ENCODE peak calls at places on chromosomes 12 and 14, in four cellular contexts. X is pancreas, Z is WERI-Rb-1, V is transverse colon. T is an unnamed sample. For H3K9me3, the result is how much of the 10 kb centered on the place peaks cover.

GRCh38 chr12:81263072-81263471 is 185.2 kb downstream of the ACSS3 start:
- DNase-seq in Z (no peak), V (no peak), X (no peak), T (no peak)

GRCh38 chr12:94686834-94687628 is 36.7 kb upstream of the TMCC3 start:
- DNase-seq in X (no peak), Z (no peak), V (no peak), T (no peak)

GRCh38 chr12:20547788-20548575 is 147.2 kb upstream of the SLCO1C1 start:
- DNase-seq in V (no peak), X (no peak), Z (no peak), T (no peak)

GRCh38 chr12:93146278-93146939 is 217.3 kb upstream of the EEA1 start:
- DNase-seq in Z (no peak), V (no peak), X (no peak), T (no peak)

GRCh38 chr12:96354326-96354725 is 45.9 kb downstream of the CDK17 start:
- DNase-seq in Z (no peak), V (no peak), X (no peak), T (no peak)

GRCh38 chr12:101906226-101906625 is 28.8 kb downstream of the DRAM1 start:
- DNase-seq in Z (no peak), V (no peak), X (no peak), T (no peak)

GRCh38 chr12:99261256-99261655 is 386.3 kb upstream of the GARIN6 start:
- DNase-seq in V (no peak), Z (no peak), X (no peak), T (no peak)

GRCh38 chr14:78092040-78092439 is 78.1 kb upstream of the NRXN3 start:
- DNase-seq in Z (no peak), X (no peak), V (no peak), T (no peak)

GRCh38 chr14:89672636-89673279 is 255.7 kb upstream of the FOXN3 start:
- DNase-seq in X (no peak), V (peak), Z (no peak), T (no peak)

GRCh38 chr12:45351921-45352670 is 136.2 kb downstream of the ANO6 start:
- DNase-seq in Z (no peak), X (no peak), V (no peak), T (no peak)

GRCh38 chr14:64772394-64772950 is 68.2 kb downstream of the PLEKHG3 start:
- DNase-seq in Z (peak), X (no peak), V (no peak), T (no peak)

GRCh38 chr14:45610303-45610702 is 357.3 kb upstream of the MIS18BP1 start:
- DNase-seq in V (no peak), X (no peak), Z (peak), T (no peak)

GRCh38 chr12:106973545-106973944 is 13.4 kb downstream of the MTERF2 start:
- DNase-seq in V (no peak), X (no peak), Z (no peak), T (no peak)

GRCh38 chr12:41277019-41277770 is 89.1 kb downstream of the PDZRN4 start:
- DNase-seq in Z (peak), X (no peak), V (no peak), T (no peak)

GRCh38 chr14:63893701-63894458 is 41.1 kb downstream of the SYNE2 start:
- DNase-seq in Z (no peak), X (peak), V (peak), T (no peak)

GRCh38 chr12:6361834-6362233 is 13.5 kb downstream of the SCNN1A start:
- DNase-seq in Z (no peak), X (no peak), V (peak), T (no peak)
- H3K9me3 ChIP-seq in Z (under half), X (under half), V (under half), T (under half)

GRCh38 chr14:106657460-106657859 is 1131.1 kb downstream of the TMEM121 start:
- DNase-seq in V (peak), Z (peak), X (no peak), T (no peak)
- H3K9me3 ChIP-seq in V (under half), Z (under half), X (under half), T (under half)

DNA sequence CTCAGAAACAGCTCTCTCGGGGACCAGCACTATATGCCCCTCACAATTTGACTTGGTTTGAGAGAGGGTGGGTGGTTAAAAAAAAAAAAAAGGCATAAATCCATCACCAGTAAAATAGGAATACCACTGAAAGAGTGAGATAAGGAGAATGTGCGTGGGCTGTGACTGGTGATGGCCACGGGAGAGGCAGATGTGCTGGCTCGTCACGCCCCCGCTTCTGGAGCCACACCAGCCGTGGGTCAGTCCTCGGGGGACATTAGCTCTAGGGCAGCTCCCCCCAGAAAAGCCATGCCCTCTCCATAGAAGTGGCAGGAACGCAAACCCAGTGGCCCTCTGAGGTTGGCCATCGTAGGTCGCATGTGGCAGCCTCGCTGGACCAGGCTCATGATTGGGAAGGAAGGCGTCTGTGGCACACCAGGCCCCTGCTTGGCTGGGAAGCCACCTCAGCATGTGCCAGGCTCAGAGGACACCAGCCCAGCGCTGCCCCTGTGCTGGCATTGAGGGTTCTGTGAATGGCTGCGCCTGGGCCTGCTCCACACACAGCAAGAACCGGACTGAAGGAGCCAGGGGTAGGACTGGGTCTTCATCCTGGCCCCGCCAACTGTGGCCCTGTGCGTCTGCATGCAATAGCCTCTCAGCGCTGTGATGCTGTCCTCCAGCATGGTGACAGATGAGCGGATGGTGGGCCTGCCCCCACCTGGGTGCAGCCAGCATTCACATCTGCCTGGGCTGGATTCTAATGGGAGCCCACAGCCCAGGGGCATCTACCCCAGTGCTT is 110.5 kb downstream of the PIWIL1 start:
- DNase-seq in V (no peak), X (no peak), Z (no peak), T (no peak)
- H3K9me3 ChIP-seq in V (under half), X (under half), Z (under half), T (under half)

DNA sequence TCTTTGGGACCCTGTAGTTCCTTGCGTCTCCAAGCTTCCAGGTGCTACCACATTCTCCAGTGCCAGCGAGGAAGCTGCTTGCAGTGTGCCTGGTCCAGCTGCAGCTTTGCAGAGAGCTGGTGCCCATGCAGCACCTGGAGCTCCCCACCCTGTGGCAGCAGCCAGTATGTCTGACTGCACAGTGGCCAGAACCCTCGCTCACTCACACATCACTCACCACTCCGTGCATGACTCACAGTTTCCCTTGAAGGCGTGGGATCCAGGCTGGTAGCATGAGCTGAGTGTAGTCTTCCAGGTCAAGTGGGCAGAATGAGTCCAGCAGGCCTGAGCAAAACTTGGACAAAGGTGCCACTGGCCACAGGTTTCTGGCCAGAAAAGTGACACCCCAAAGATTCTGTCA is 33.6 kb downstream of the SDR9C7 start:
- DNase-seq in V (no peak), X (no peak), Z (no peak), T (no peak)
- H3K9me3 ChIP-seq in V (under half), X (under half), Z (under half), T (under half)

DNA sequence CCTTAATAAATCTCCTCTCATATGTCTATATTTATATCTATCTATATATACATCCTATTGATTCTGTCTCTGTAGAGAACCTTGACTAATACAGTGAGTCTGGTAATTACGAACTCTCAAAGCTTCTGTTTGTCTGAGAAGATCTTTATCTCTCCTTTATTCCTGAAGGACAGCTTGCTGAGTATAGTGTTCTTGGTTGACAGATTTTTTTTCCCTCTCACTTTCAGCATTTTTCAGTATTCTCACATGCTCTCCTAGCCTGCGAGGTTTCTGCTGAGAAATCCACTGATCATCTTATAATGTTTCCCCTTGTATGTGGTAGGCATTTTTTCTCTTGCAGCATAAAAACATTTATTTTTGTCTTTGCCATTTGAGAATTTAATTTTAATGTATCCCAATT is 67.1 kb downstream of the GPHN start:
- DNase-seq in X (no peak), V (no peak), Z (no peak), T (no peak)
- H3K9me3 ChIP-seq in X (under half), V (under half), Z (under half), T (under half)

GRCh38 chr12:133225527-133225926 is 10.2 kb downstream of the ANHX start:
- DNase-seq in V (no peak), Z (no peak), X (no peak), T (no peak)

GRCh38 chr12:133221241-133221640 is 14.4 kb downstream of the ANHX start:
- DNase-seq in X (no peak), V (no peak), Z (no peak), T (no peak)

GRCh38 chr12:133226690-133227089 is 9.0 kb downstream of the ANHX start:
- DNase-seq in Z (no peak), X (no peak), V (no peak), T (no peak)

GRCh38 chr12:133220521-133220920 is 15.2 kb downstream of the ANHX start:
- DNase-seq in V (no peak), X (no peak), Z (no peak), T (no peak)

GRCh38 chr12:133222211-133222610 is 13.5 kb downstream of the ANHX start:
- DNase-seq in V (no peak), Z (no peak), X (no peak), T (no peak)
- H3K9me3 ChIP-seq in V (under half), Z (half or more), X (under half), T (under half)

DNA sequence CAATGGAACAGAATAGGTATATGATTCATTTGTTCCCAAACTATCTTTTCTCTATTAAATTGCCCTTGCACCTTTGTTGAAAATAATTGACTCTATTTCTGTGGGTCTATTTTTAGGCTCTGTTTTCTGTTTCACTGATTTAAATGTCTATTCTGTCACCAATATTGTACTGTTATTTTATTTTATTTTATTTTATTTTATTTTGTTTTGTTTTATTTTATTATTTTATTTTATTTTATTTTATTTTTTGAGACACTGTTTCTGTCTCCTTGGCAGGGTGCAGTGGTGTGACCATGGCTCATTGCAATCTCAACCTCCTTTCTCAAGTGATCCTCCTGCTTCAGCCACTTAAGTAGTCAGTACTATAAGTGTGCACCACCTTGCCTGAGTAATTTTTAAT is 34.9 kb downstream of the OR4N2 start:
- DNase-seq in X (no peak), V (no peak), Z (no peak), T (no peak)
- H3K9me3 ChIP-seq in X (under half), V (under half), Z (under half), T (under half)

DNA sequence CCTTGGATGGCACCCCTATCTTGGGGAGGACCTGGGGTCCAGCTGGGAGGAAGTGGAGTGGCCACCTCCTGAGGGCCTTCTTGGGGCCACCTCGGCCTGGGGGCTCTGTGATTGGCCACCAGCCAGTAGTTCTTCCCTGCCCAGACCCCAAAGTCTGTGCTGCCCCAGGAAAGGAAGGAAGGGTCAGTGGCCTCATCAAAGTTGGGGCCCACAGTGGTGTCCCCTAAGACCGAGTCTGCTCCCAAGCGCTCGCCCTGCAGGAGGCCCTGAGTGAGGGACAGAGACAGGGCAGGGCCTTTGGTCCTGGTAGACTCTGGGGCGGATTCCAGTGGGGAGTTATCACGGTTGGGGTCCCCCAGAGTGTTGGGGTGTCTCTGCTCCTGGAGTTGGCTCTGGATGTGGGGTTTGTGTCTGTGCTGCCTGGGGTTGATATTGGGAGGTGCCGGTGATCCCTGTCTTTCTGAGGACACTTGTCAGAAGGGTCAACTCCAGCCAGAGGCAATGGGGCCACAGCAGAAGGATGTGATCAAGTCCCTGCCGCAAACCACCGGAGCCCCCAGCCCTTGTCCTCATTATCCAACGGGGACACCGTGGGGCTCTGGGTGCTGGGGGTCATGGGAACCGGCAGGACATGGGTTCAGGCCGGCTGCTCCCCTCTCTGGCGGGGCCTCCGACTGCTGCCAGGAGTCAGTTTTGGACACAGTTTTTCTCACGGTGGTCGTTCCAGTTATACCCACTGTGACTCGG is 364.3 kb downstream of the TMEM121 start:
- DNase-seq in V (peak), X (no peak), Z (peak), T (no peak)
- H3K9me3 ChIP-seq in V (under half), X (under half), Z (under half), T (under half)

GRCh38 chr14:97916100-97916499 is 1118.9 kb downstream of the VRK1 start:
- DNase-seq in X (no peak), Z (no peak), V (no peak), T (no peak)
- H3K9me3 ChIP-seq in X (under half), Z (under half), V (under half), T (under half)

DNA sequence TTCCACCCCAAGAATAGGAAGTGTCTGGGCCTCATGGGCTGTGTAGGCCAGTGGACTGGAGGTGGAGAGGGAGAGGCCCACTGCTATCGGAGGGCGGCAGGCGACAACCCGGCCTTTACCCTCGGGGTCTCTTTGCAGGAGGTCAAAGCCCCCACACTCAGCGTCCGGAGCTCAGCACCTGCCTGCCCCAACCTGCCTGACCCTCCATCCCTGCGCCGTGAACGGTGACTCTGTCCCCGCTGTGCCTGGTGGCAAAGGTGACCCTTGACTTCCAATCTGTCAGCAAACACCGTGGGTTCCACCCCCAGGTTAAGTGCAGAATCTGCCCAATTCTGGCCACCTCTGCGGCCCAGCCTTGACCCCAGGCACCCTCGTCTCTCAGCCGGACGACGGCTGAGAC is 15.7 kb upstream of the GALNT9 start:
- DNase-seq in Z (no peak), X (no peak), V (no peak), T (no peak)
- H3K9me3 ChIP-seq in Z (under half), X (under half), V (under half), T (under half)

T was measured in Peyer's patch.